ENCODE peak calls at places on chromosomes 4 and X, in ten cellular contexts. L is retinal pigment epithelial cell, Y is colonic mucosa, M is BJ, B is A549, E is kidney, F is K562, V is brain microvascular endothelial cell, I is lower lobe of right lung, O is cardiac muscle cell. S is an unnamed sample.

GRCh38 chrX:73127700-73128241 is 48.5 kb upstream of the PABPC1L2A start:
- DNase-seq in L (no peak), Y (no peak), M (no peak), B (no peak), E (peak; percentile 54), F (no peak), V (no peak), I (no peak), O (peak; percentile 17), S (peak; percentile 5)

GRCh38 chrX:19627533-19627932 is 112.2 kb upstream of the MAP3K15 start:
- DNase-seq in L (no peak), Y (no peak), M (no peak), B (no peak), E (no peak), F (no peak), V (no peak), I (no peak), O (no peak), S (no peak)

GRCh38 chr4:3747582-3747906 is 18.6 kb upstream of the ADRA2C start:
- DNase-seq in L (no peak), Y (no peak), M (no peak), B (no peak), E (no peak), F (peak; percentile 38), V (no peak), I (no peak), O (peak; percentile 49), S (no peak)

GRCh38 chr4:7630559-7631287 is 196.0 kb upstream of the PSAPL1 start:
- DNase-seq in L (no peak), Y (no peak), M (peak; percentile 47), B (peak; percentile 38), E (peak; percentile 23), F (no peak), V (peak; percentile 91), I (peak; percentile 50), O (no peak), S (peak; percentile 74)

GRCh38 chr4:45064741-45065140 is 338.4 kb upstream of the GNPDA2 start:
- DNase-seq in L (no peak), Y (no peak), M (no peak), B (no peak), E (no peak), F (no peak), V (no peak), I (no peak), O (no peak), S (no peak)

GRCh38 chr4:66923081-66923865 is 622.0 kb downstream of the CENPC start:
- DNase-seq in L (no peak), Y (no peak), M (no peak), B (no peak), E (no peak), F (no peak), V (no peak), I (no peak), O (no peak), S (no peak)

GRCh38 chrX:40081679-40082068 is 16.1 kb downstream of the BCOR start:
- DNase-seq in L (no peak), Y (no peak), M (no peak), B (no peak), E (no peak), F (no peak), V (no peak), I (no peak), O (no peak), S (no peak)

GRCh38 chrX:116009871-116010710 is 160.5 kb upstream of the AGTR2 start:
- DNase-seq in L (no peak), Y (no peak), M (no peak), B (no peak), E (no peak), F (no peak), V (no peak), I (peak; percentile 58), O (peak; percentile 51), S (peak; percentile 7)

GRCh38 chr4:140807491-140808257 is 51.5 kb upstream of the TBC1D9 start:
- DNase-seq in L (no peak), Y (no peak), M (peak; percentile 22), B (no peak), E (no peak), F (no peak), V (peak; percentile 11), I (no peak), O (no peak), S (no peak)

GRCh38 chrX:41097326-41097725 is 12.1 kb downstream of the USP9X start:
- DNase-seq in L (no peak), Y (no peak), M (no peak), B (no peak), E (no peak), F (no peak), V (no peak), I (no peak), O (no peak), S (no peak)

DNA sequence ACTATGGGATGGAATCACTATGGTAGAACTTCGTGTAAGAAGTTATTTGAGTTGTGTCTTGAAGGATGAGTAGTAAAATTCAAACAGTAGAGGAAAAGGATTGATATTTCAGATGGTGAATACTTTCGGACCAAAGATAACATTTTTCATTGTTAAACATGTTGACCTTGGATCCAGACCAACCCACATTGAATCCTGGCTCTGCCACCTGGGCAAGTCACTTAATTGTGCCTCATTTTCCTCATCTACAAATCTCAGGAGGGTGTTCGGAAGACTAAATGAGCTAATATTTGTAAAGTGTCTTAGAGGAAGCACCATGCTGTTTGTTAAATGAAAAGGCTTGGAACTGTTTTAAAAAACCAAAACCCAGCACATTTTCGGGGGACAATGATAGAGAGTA is 1.4 kb upstream of the AIFM1 start:
- DNase-seq in L (no peak), Y (no peak), M (no peak), B (no peak), E (no peak), F (no peak), V (no peak), I (no peak), O (no peak), S (no peak)
- H3K4me3 ChIP-seq in L (peak overlapping the region; percentile 78), Y (no peak overlapping the region), M (peak overlapping the region; percentile 75), B (peak overlapping the region; percentile 73), E (no peak overlapping the region), F (peak overlapping the region; percentile 68), V (no peak overlapping the region), I (no peak overlapping the region), O (peak overlapping the region; percentile 52), S (no peak overlapping the region)

GRCh38 chrX:10769165-10769564 is 148.8 kb upstream of the MID1 start:
- DNase-seq in L (no peak), Y (no peak), M (no peak), B (peak; percentile 32), E (no peak), F (peak; percentile 20), V (peak; percentile 8), I (no peak), O (peak; percentile 44), S (no peak)
- TF ChIP-seq CTCF in L (peak; percentile 53), Y (peak; percentile 26), M (peak; percentile 50), B (peak; percentile 61), E (peak; percentile 13), F (peak; percentile 49), V (peak; percentile 51), I (peak; percentile 34), O (peak; percentile 53), S (peak; percentile 48)

DNA sequence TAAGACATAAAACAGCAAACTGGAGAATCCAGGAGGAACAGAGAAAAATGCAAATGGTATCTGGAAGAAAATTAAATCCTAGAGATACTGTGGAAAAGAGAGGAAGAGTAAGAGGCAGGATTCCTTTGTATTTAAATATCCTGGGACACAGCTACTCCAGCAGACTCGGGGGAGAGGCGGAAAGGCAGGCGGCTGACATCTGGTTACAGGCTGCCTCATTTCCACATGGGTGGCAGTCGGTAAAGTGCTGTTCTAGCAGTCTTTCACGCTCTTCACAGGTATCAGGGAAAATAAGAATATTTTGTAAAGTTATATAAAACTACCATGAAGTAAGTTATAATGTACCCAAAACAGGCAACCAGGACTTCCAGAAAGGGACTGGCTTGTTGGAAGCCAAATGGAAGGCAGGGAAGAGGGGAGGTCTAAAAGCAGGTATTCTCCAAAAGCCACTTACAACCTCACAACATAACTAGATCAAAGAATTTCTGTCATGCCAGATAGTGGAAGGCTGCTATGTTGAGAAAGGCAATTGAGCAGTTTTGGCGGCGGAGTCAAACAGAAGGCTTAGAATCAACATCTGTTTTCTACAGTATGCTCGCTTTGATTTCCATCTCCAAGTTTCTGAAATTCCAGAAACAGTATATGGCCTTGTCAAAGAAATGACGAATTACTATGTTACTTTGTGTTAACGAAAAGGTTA is 1.3 kb upstream of the TIGD2 start:
- DNase-seq in L (no peak), Y (no peak), M (no peak), B (no peak), E (no peak), F (no peak), V (no peak), I (no peak), O (peak; percentile 3), S (no peak)
- H3K4me3 ChIP-seq in L (peak overlapping the region; percentile 67), Y (peak overlapping the region; percentile 75), M (no peak overlapping the region), B (peak overlapping the region; percentile 82), E (peak overlapping the region; percentile 71), F (peak overlapping the region; percentile 80), V (peak overlapping the region; percentile 75), I (peak overlapping the region; percentile 74), O (peak overlapping the region; percentile 50), S (peak overlapping the region; percentile 56)

DNA sequence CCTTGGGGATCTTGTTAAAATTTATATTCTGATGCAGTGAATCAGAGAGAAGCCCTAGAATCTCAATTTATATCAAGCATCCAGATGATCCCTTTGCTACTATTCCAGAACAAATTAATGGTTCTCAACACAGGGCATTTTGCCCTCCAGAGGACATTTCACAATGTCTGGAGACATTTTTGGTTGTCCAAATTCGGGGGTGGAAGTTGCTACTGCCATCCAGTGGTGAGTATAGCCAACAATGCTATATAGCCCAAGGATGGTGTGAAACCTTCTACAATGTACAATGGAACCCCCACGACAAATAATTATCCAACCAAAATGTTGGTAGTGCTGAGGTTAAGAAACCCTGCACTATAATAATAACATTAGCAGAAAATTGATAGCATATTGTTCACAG is 2440.0 kb downstream of the PCDH7 start:
- DNase-seq in L (no peak), Y (no peak), M (peak; percentile 9), B (no peak), E (no peak), F (peak; percentile 0), V (peak; percentile 5), I (no peak), O (peak; percentile 50), S (no peak)
- TF ChIP-seq CTCF in L (peak; percentile 69), Y (no peak), M (peak; percentile 75), B (no peak), E (peak; percentile 21), F (no peak), V (peak; percentile 66), I (peak; percentile 22), O (peak; percentile 72), S (peak; percentile 21)